ENCODE peak calls at places on chromosomes 7 and 10, in five cellular contexts. P is bronchial epithelial cell, Y is GM23248, D is tibial artery, S is AG10803. X is an unnamed sample.

GRCh38 chr7:154571772-154572171 is 431.2 kb downstream of the PAXIP1 start:
- DNase-seq in Y (no peak), P (no peak), D (no peak), S (no peak), X (no peak)

GRCh38 chr10:122567056-122567660 is 6.6 kb downstream of the DMBT1 start:
- DNase-seq in D (no peak), S (peak; percentile 5), P (no peak), Y (peak; percentile 42), X (peak; percentile 27)

GRCh38 chr10:69425513-69426298 is 9.0 kb upstream of the TACR2 start:
- DNase-seq in D (no peak), P (peak; percentile 81), Y (no peak), S (no peak), X (no peak)

GRCh38 chr7:71661671-71662224 is 529.8 kb downstream of the GALNT17 start:
- DNase-seq in P (no peak), S (no peak), D (no peak), Y (no peak), X (no peak)

GRCh38 chr10:120479506-120479905 is 22.5 kb downstream of the PLPP4 start:
- DNase-seq in D (no peak), S (no peak), P (no peak), Y (no peak), X (no peak)

GRCh38 chr7:132249591-132249971 is 326.7 kb downstream of the PLXNA4 start:
- DNase-seq in S (peak; percentile 29), D (no peak), Y (peak; percentile 19), P (peak; percentile 16), X (no peak)

GRCh38 chr10:129365767-129366400 is 101.2 kb upstream of the MGMT start:
- DNase-seq in D (no peak), S (no peak), Y (peak; percentile 2), P (no peak), X (no peak)

GRCh38 chr7:69967699-69968450 is 369.6 kb downstream of the AUTS2 start:
- DNase-seq in Y (no peak), D (no peak), P (no peak), S (no peak), X (no peak)

GRCh38 chr10:58701398-58702135 is 188.9 kb downstream of the BICC1 start:
- DNase-seq in Y (peak; percentile 89), D (no peak), S (peak; percentile 99), P (peak; percentile 66), X (peak; percentile 95)

GRCh38 chr10:90179696-90180407 is 478.5 kb downstream of the KIF20B start:
- DNase-seq in S (peak; percentile 43), D (no peak), Y (peak; percentile 23), P (peak; percentile 99), X (peak; percentile 99)

GRCh38 chr7:21159506-21159905 is 268.4 kb upstream of the SP4 start:
- DNase-seq in D (no peak), P (no peak), Y (no peak), S (no peak), X (no peak)

GRCh38 chr10:91635401-91636400 is 2.8 kb upstream of the PPP1R3C start:
- DNase-seq in Y (peak; percentile 93), S (peak; percentile 85), P (peak; percentile 78), D (peak; percentile 78), X (peak; percentile 86)

GRCh38 chr10:7157091-7157490 is 253.7 kb downstream of the SFMBT2 start:
- DNase-seq in D (no peak), Y (no peak), S (no peak), P (no peak), X (no peak)

GRCh38 chr10:102231357-102232318 is 5.5 kb downstream of the ELOVL3 start:
- DNase-seq in S (no peak), D (no peak), P (no peak), Y (peak; percentile 68), X (no peak)

GRCh38 chr10:5284311-5285057 is 80.3 kb upstream of the UCN3 start:
- DNase-seq in Y (peak; percentile 79), P (peak; percentile 85), S (peak; percentile 79), D (no peak), X (peak; percentile 53)

GRCh38 chr7:127751062-127751722 is 99.2 kb downstream of the SND1 start:
- DNase-seq in P (peak; percentile 31), Y (peak; percentile 39), S (peak; percentile 80), D (no peak), X (peak; percentile 84)

GRCh38 chr7:114939484-114940097 is 17.7 kb downstream of the MDFIC start:
- DNase-seq in D (no peak), S (no peak), Y (peak; percentile 17), P (peak; percentile 38), X (no peak)

GRCh38 chr7:114942443-114943175 is 20.7 kb downstream of the MDFIC start:
- DNase-seq in D (no peak), S (no peak), P (no peak), Y (no peak), X (no peak)

GRCh38 chr7:114943953-114944741 is 22.3 kb downstream of the MDFIC start:
- DNase-seq in Y (peak; percentile 23), P (no peak), D (no peak), S (no peak), X (peak; percentile 37)

GRCh38 chr7:114943530-114943929 is 21.6 kb downstream of the MDFIC start:
- DNase-seq in D (no peak), S (no peak), P (no peak), Y (no peak), X (no peak)

DNA sequence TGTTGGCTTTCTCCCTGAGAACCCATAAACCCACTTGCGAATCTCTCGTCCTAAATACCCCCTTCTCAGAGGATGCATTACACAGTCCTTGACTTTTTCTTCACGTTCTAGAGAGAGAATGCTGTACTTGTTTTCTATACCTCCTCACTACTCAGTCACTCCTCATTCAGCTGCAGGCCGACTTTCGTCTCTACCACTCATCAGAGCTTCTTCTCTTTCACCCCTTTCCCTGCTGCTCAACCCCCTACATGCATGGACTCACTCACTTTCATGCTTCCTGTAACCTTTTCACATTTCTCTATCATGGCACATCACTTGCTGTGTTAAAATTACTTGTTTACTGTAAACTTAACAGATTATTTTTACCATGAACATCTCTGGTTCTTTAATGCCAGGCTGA is 19.8 kb downstream of the MDFIC start:
- DNase-seq in Y (no peak), P (no peak), S (no peak), D (no peak), X (no peak)
- H3K4me3 ChIP-seq in Y (no peak overlapping the region), P (no peak overlapping the region), S (no peak overlapping the region), D (no peak overlapping the region), X (no peak overlapping the region)

GRCh38 chr7:12570148-12570528 is 382 bp upstream of the SCIN start:
- DNase-seq in P (peak; percentile 76), S (no peak), D (no peak), Y (peak; percentile 54), X (peak; percentile 8)
- H3K4me3 ChIP-seq in P (peak overlapping the region; percentile 44), S (peak overlapping the region; percentile 55), D (peak overlapping the region; percentile 25), Y (peak overlapping the region; percentile 60), X (peak overlapping the region; percentile 37)

DNA sequence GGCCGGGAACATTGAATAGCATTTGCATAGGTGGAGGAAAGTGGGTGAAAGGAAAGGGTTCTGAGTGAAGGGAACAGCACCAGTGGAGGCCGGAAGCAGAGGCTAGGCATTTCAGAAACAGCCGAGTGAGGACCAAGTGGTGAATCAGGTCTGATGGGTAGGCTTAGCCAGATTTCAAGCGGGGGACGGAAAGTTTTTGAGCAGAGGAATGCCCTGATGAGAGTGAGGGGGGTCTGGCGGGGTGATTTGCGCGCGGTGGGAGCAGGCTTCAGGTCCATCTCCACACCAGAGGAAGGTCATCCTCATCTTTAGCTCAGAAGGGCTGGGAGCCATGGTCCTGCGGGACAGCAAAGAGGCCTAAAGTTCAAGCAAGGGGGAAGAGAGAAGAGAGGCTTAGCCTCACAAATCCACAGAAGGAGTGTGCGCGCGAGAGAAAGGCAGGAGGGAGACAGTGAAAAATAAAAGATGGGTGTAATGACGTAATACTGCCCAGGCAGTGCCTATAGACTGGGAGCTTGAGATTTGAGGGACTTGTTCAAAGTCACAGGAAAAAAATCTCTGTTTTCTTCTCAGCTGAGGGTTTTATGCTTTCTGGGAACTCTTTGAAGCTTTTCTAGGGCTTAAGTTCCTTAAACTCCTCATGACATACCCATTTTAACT is 1.0 kb upstream of the DENND2A start:
- DNase-seq in P (no peak), S (no peak), Y (no peak), D (peak; percentile 47), X (no peak)
- H3K4me3 ChIP-seq in P (no peak overlapping the region), S (no peak overlapping the region), Y (no peak overlapping the region), D (no peak overlapping the region), X (no peak overlapping the region)

DNA sequence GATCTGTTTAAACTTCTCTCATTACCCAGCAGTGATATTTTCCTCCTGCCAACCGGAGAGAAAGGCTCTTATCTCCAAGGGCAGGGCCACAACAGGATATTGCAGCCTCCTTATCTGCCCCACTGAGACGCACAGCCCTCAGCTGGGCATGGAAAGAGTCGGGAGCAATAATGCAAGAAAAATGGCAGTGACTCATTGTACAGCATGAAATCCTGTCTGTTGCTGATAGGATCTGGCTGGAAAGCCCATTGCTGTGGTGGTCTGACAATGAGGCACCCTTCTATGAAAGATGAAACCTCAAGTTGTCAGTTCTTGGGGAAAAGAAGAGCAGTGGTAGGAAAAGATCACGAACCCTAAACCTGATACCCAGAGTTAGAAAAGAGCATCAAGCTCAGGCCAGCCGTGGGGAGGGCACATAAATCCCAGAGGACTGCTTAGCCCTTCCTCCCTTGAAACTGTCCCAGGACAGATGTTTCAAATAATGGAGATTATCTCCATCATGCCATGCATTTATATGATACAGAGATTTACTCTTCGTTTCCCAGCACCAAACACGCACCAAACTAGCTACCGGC is 47.0 kb upstream of the FIGNL1 start:
- DNase-seq in P (peak; percentile 35), D (no peak), Y (peak; percentile 75), S (peak; percentile 17), X (peak; percentile 76)
- H3K4me3 ChIP-seq in P (no peak overlapping the region), D (no peak overlapping the region), Y (no peak overlapping the region), S (no peak overlapping the region), X (no peak overlapping the region)

GRCh38 chr10:73092830-73093229 is 3.8 kb downstream of the P4HA1 start:
- DNase-seq in P (no peak), D (no peak), Y (no peak), S (no peak), X (no peak)

GRCh38 chr10:73096041-73096451 is 620 bp downstream of the P4HA1 start:
- DNase-seq in S (peak; percentile 77), D (peak; percentile 80), Y (peak; percentile 93), P (peak; percentile 50), X (peak; percentile 64)

GRCh38 chr10:73094986-73095478 is 1.6 kb downstream of the P4HA1 start:
- DNase-seq in D (no peak), S (no peak), Y (peak; percentile 32), P (no peak), X (no peak)

GRCh38 chr10:73095479-73096021 is 1.1 kb downstream of the P4HA1 start:
- DNase-seq in P (peak; percentile 30), S (peak; percentile 83), D (peak; percentile 85), Y (peak; percentile 87), X (peak; percentile 80)

DNA sequence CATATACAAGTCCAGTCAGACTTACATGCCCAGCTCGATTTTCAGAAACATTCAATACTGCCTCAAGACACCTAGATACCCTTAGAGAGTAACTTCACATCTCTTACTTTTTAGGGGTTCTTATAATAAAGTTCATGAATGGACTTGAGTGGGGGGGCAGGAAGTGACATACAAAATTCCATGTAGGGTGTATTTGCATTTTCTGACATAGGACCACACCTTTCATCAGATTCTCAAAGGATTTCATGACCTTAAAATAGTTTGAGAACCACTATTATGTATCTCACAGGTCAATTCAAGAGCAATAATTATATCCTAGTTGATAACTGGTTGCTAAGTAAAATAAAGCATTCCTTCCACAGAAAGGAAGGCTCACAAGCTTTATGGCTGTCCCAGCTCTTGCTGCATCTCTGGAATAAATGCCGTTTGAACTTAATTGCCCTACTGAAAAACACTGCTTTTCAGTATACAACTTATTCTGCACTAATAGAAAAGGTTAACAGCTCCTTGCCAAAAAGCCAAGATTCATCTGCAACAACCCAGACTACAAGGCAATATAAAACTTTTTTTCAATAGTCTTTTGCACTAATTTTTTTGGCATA is 2.3 kb downstream of the P4HA1 start:
- DNase-seq in P (peak; percentile 23), S (no peak), D (no peak), Y (peak; percentile 52), X (peak; percentile 20)
- H3K4me3 ChIP-seq in P (peak overlapping the region; percentile 99), S (peak overlapping the region; percentile 96), D (peak overlapping the region; percentile 67), Y (peak overlapping the region; percentile 96), X (peak overlapping the region; percentile 91)

GRCh38 chr7:44881610-44882009 is 3.7 kb downstream of the PURB start:
- DNase-seq in D (no peak), S (peak; percentile 61), Y (peak; percentile 78), P (peak; percentile 79), X (peak; percentile 76)
- H3K4me3 ChIP-seq in D (peak overlapping the region; percentile 30), S (peak overlapping the region; percentile 83), Y (peak overlapping the region; percentile 86), P (peak overlapping the region; percentile 20), X (peak overlapping the region; percentile 76)

X was measured in fibroblast of mammary gland.